ENCODE peak calls at places on chromosomes 13 and 19, in five cellular contexts. One of them, this sample, is unnamed.
A peak's percentile ranks its signal among the peaks of the same experiment; 100 is the strongest.

GRCh38 chr19:19540707-19541515 is 2.8 kb downstream of the CILP2 start:
- DNase-seq in CD4-positive, CD25-positive, alpha-beta regulatory T cell: peak; percentile 80
- DNase-seq in choroid plexus epithelial cell: peak; percentile 50
- DNase-seq in skeletal muscle cell: no peak
- DNase-seq in retinal pigment epithelial cell: no peak
- DNase-seq in this sample: peak; percentile 70

GRCh38 chr13:85798999-85799646 is at the start of gene SLITRK6:
- DNase-seq in skeletal muscle cell: peak; percentile 51
- DNase-seq in choroid plexus epithelial cell: peak; percentile 85
- DNase-seq in retinal pigment epithelial cell: peak; percentile 66
- DNase-seq in CD4-positive, CD25-positive, alpha-beta regulatory T cell: no peak
- DNase-seq in this sample: no peak

GRCh38 chr19:52535831-52536800 is 8.6 kb downstream of the ZNF808 start:
- DNase-seq in skeletal muscle cell: peak; percentile 26
- DNase-seq in CD4-positive, CD25-positive, alpha-beta regulatory T cell: peak; percentile 92
- DNase-seq in retinal pigment epithelial cell: peak; percentile 36
- DNase-seq in choroid plexus epithelial cell: peak; percentile 76
- DNase-seq in this sample: peak; percentile 85

GRCh38 chr13:98845726-98846125 is 93.3 kb upstream of the SLC15A1 start:
- DNase-seq in retinal pigment epithelial cell: no peak
- DNase-seq in choroid plexus epithelial cell: no peak
- DNase-seq in CD4-positive, CD25-positive, alpha-beta regulatory T cell: no peak
- DNase-seq in skeletal muscle cell: no peak
- DNase-seq in this sample: no peak

GRCh38 chr19:48565090-48565489 is 13.1 kb downstream of the SULT2B1 start:
- DNase-seq in CD4-positive, CD25-positive, alpha-beta regulatory T cell: no peak
- DNase-seq in skeletal muscle cell: peak; percentile 17
- DNase-seq in retinal pigment epithelial cell: peak; percentile 88
- DNase-seq in choroid plexus epithelial cell: peak; percentile 45
- DNase-seq in this sample: no peak

GRCh38 chr13:40772765-40773473 is 1.9 kb upstream of the MRPS31 start:
- DNase-seq in choroid plexus epithelial cell: no peak
- DNase-seq in CD4-positive, CD25-positive, alpha-beta regulatory T cell: no peak
- DNase-seq in skeletal muscle cell: no peak
- DNase-seq in retinal pigment epithelial cell: no peak
- DNase-seq in this sample: no peak

GRCh38 chr19:46994141-46994686 is 25.4 kb upstream of the NPAS1 start:
- DNase-seq in skeletal muscle cell: no peak
- DNase-seq in retinal pigment epithelial cell: no peak
- DNase-seq in choroid plexus epithelial cell: no peak
- DNase-seq in CD4-positive, CD25-positive, alpha-beta regulatory T cell: no peak
- DNase-seq in this sample: no peak

GRCh38 chr19:50158577-50158976 is 4.5 kb downstream of the IZUMO2 start:
- DNase-seq in choroid plexus epithelial cell: no peak
- DNase-seq in retinal pigment epithelial cell: no peak
- DNase-seq in skeletal muscle cell: no peak
- DNase-seq in CD4-positive, CD25-positive, alpha-beta regulatory T cell: no peak
- DNase-seq in this sample: no peak

GRCh38 chr19:13974073-13974472 is 21.8 kb downstream of the DCAF15 start:
- DNase-seq in skeletal muscle cell: no peak
- DNase-seq in choroid plexus epithelial cell: peak; percentile 43
- DNase-seq in retinal pigment epithelial cell: no peak
- DNase-seq in CD4-positive, CD25-positive, alpha-beta regulatory T cell: peak; percentile 77
- DNase-seq in this sample: peak; percentile 25

GRCh38 chr19:9427941-9428340 is 7.4 kb downstream of the ZNF266 start:
- DNase-seq in choroid plexus epithelial cell: no peak
- DNase-seq in CD4-positive, CD25-positive, alpha-beta regulatory T cell: no peak
- DNase-seq in skeletal muscle cell: no peak
- DNase-seq in retinal pigment epithelial cell: no peak
- DNase-seq in this sample: no peak

GRCh38 chr19:18156841-18157464 is 4.0 kb downstream of the PIK3R2 start:
- DNase-seq in skeletal muscle cell: peak; percentile 65
- DNase-seq in CD4-positive, CD25-positive, alpha-beta regulatory T cell: no peak
- DNase-seq in choroid plexus epithelial cell: peak; percentile 95
- DNase-seq in retinal pigment epithelial cell: peak; percentile 86
- DNase-seq in this sample: no peak

GRCh38 chr13:64369121-64369520 is 2861.0 kb downstream of the PCDH9 start:
- DNase-seq in retinal pigment epithelial cell: no peak
- DNase-seq in skeletal muscle cell: peak; percentile 11
- DNase-seq in choroid plexus epithelial cell: peak; percentile 49
- DNase-seq in CD4-positive, CD25-positive, alpha-beta regulatory T cell: no peak
- DNase-seq in this sample: no peak

GRCh38 chr19:46378268-46378667 is 31.4 kb downstream of the PPP5C start:
- DNase-seq in CD4-positive, CD25-positive, alpha-beta regulatory T cell: no peak
- DNase-seq in choroid plexus epithelial cell: peak; percentile 81
- DNase-seq in skeletal muscle cell: peak; percentile 52
- DNase-seq in retinal pigment epithelial cell: no peak
- DNase-seq in this sample: no peak

This sample was measured in CD4-positive, alpha-beta memory T cell.